ENCODE peak calls at places on chromosomes 2 and 18, in nine cellular contexts. O, R, X, A, C, P, M, E and L are unnamed samples.

GRCh38 chr2:190640124-190640523 is 8.8 kb upstream of the NAB1 start:
- DNase-seq in O (no peak), M (no peak), C (no peak), P (no peak), A (no peak), E (no peak), X (no peak), R (no peak), L (no peak)

GRCh38 chr2:207711750-207712487 is 479 bp downstream of the CCNYL1 start:
- DNase-seq in P (peak), R (peak), C (peak), E (peak), X (peak), A (peak), M (peak), O (peak), L (peak)

GRCh38 chr2:61694312-61695274 is 156.4 kb upstream of the XPO1 start:
- DNase-seq in M (peak), C (peak), O (peak), X (peak), P (peak), A (peak), R (peak), E (peak), L (peak)

GRCh38 chr2:127661072-127661618 is 14.2 kb downstream of the LIMS2 start:
- DNase-seq in E (no peak), R (no peak), P (peak), M (no peak), O (no peak), A (peak), C (no peak), X (no peak), L (no peak)

GRCh38 chr2:241775223-241776177 is 1.1 kb upstream of the GAL3ST2 start:
- DNase-seq in M (peak), O (peak), X (no peak), C (peak), P (peak), A (peak), E (no peak), R (no peak), L (no peak)

GRCh38 chr2:221104391-221104811 is 467.7 kb downstream of the EPHA4 start:
- DNase-seq in R (no peak), E (peak), X (peak), C (no peak), O (peak), M (no peak), P (peak), A (peak), L (peak)

GRCh38 chr2:187964742-187965141 is 326.9 kb upstream of the GULP1 start:
- DNase-seq in O (no peak), C (no peak), A (no peak), X (no peak), M (no peak), R (no peak), E (no peak), P (peak), L (no peak)

GRCh38 chr2:241636182-241636982 is 576 bp downstream of the THAP4 start:
- DNase-seq in M (peak), O (peak), E (peak), X (no peak), P (peak), R (peak), C (peak), A (peak), L (peak)

GRCh38 chr18:10122116-10122515 is 208.3 kb downstream of the VAPA start:
- DNase-seq in P (peak), A (no peak), C (peak), X (no peak), E (no peak), M (no peak), O (no peak), R (no peak), L (peak)

GRCh38 chr18:75221397-75221796 is 10.8 kb downstream of the TSHZ1 start:
- DNase-seq in A (no peak), E (no peak), O (no peak), R (no peak), M (no peak), C (no peak), X (no peak), P (peak), L (no peak)

GRCh38 chr18:33676593-33676992 is 98.6 kb downstream of the ASXL3 start:
- DNase-seq in C (no peak), P (no peak), A (no peak), R (no peak), E (no peak), X (no peak), O (no peak), M (no peak), L (no peak)

GRCh38 chr18:44799422-44800421 is 119.0 kb downstream of the SETBP1 start:
- DNase-seq in A (no peak), C (no peak), E (no peak), R (no peak), P (no peak), M (no peak), X (no peak), O (no peak), L (no peak)

GRCh38 chr2:85851253-85851955 is 37.4 kb downstream of the ST3GAL5 start:
- DNase-seq in R (no peak), A (peak), O (no peak), X (peak), C (no peak), P (peak), E (no peak), M (no peak), L (no peak)

GRCh38 chr2:102291221-102292075 is 19.9 kb upstream of the IL1RL1 start:
- DNase-seq in M (no peak), P (no peak), O (peak), R (no peak), X (no peak), E (no peak), C (no peak), A (no peak), L (no peak)

GRCh38 chr2:85183481-85183880 is 50.3 kb downstream of the TCF7L1 start:
- DNase-seq in A (no peak), E (no peak), C (no peak), P (peak), X (no peak), R (no peak), M (no peak), O (no peak), L (no peak)

GRCh38 chr18:47883771-47884413 is 46.6 kb downstream of the SMAD2 start:
- DNase-seq in M (no peak), X (no peak), O (no peak), E (no peak), R (no peak), P (peak), C (no peak), A (no peak), L (peak)

GRCh38 chr18:10057808-10058791 is 144.3 kb downstream of the VAPA start:
- DNase-seq in E (no peak), R (no peak), O (peak), X (no peak), P (peak), C (no peak), A (no peak), M (no peak), L (no peak)

GRCh38 chr18:33560686-33561370 is 17.2 kb upstream of the ASXL3 start:
- DNase-seq in X (no peak), R (no peak), A (no peak), P (peak), O (no peak), M (no peak), E (peak), C (peak), L (peak)

GRCh38 chr2:219065484-219065883 is 4.8 kb upstream of the IHH start:
- DNase-seq in X (no peak), M (no peak), P (no peak), R (no peak), O (no peak), E (no peak), C (no peak), A (no peak), L (no peak)

GRCh38 chr2:39455826-39456225 is 18.7 kb upstream of the MAP4K3 start:
- DNase-seq in E (no peak), A (no peak), P (no peak), C (no peak), X (no peak), M (no peak), O (no peak), R (no peak), L (no peak)

DNA sequence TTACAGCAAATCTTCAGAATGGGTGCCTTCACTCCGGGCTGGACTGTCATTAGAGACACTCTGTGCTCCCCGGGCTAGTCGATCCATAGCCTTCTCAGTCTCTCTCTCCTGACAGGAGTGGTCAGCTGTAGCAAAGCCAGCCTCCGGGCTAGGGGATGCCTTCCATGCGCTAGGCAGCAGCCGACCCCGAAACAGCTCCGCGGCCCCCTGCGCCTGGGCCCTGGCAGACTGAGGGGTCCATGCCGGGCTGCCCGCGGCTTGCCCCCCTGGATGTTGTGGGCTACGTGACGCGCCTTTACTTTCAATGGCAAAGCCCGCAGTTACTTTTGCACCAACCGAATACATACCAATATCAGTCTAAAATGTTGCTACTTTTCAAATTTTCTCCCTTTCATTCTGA is 1447.2 kb downstream of the LRP1B start:
- DNase-seq in A (no peak), O (no peak), C (no peak), E (no peak), M (no peak), P (no peak), R (no peak), X (no peak), L (no peak)
- H3K27ac ChIP-seq in A (no peak), O (no peak), C (no peak), E (no peak), M (no peak), P (no peak), R (no peak), X (no peak), L (no peak)

GRCh38 chr2:73217826-73218225 is 3.8 kb downstream of the SMYD5 start:
- DNase-seq in A (no peak), C (no peak), P (no peak), X (no peak), E (no peak), R (no peak), M (no peak), O (no peak), L (no peak)

GRCh38 chr2:73212448-73213176 is 1.4 kb upstream of the SMYD5 start:
- DNase-seq in C (peak), P (peak), E (peak), O (peak), R (peak), A (peak), X (peak), M (peak), L (peak)

GRCh38 chr2:73217160-73217559 is 3.1 kb downstream of the SMYD5 start:
- DNase-seq in P (no peak), X (no peak), O (no peak), R (no peak), A (no peak), M (no peak), E (no peak), C (no peak), L (no peak)

GRCh38 chr2:73214120-73215035 is at the start of gene SMYD5:
- DNase-seq in R (peak), O (peak), P (peak), M (peak), X (peak), C (peak), A (peak), E (peak), L (peak)

DNA sequence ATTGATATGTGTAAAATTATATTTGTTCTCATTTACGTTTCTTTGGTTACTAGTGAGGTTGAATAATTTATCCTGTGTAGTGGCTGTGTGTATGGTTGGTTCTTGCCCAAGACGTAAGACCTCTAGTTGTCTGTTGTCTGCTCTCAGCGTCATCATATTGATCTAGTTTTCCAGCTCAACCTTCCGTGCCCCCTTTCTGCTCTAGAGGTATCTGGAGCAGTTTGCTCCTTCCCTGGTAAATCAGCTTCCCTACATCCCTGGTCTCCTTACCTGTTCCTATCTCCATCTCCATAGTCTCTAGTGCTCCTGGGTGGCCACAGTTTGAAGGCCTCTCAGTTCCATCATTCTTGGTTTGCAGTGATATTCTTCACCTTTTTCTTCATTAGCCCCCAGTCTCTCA is 1.2 kb downstream of the SMYD5 start:
- DNase-seq in A (no peak), X (no peak), E (no peak), R (no peak), C (no peak), O (no peak), P (no peak), M (no peak), L (no peak)
- H3K4me3 ChIP-seq in A (no peak), X (no peak), E (peak), R (peak), C (peak), O (no peak), P (peak), M (no peak), L (peak)

DNA sequence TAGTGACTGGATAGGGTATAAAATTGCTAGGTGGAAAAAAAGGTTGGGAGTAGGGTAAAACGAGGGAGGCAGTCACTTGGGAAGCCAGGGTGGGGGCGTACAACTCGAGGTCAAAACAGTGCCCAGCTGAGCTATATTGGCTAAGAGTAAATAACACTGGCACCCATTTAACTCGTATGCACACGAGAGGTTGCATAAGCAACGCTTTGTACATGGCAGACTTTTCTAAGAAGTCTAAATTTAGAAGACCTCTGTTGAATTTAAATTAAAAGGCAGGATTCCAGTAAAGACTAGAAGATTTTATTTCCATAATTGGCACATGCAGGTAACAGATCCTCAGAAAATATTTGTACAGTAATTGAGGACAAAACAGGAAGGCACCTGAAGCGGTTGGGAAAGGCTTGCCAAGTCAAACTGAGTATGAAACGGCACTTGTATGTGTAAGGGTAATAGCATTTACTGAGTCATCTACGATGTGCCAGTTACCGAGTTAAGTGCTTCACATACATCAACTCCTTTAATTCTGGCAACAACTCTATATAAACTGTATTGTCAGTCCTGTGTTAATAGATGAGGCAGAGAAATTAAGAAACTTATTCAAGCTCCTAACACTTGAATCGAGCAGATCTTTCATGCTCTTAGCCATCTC is 1.4 kb upstream of the MALT1 start:
- DNase-seq in X (peak), E (no peak), C (no peak), A (no peak), M (no peak), O (no peak), P (peak), R (no peak), L (no peak)
- H3K27ac ChIP-seq in X (peak), E (no peak), C (no peak), A (no peak), M (peak), O (no peak), P (peak), R (no peak), L (no peak)

DNA sequence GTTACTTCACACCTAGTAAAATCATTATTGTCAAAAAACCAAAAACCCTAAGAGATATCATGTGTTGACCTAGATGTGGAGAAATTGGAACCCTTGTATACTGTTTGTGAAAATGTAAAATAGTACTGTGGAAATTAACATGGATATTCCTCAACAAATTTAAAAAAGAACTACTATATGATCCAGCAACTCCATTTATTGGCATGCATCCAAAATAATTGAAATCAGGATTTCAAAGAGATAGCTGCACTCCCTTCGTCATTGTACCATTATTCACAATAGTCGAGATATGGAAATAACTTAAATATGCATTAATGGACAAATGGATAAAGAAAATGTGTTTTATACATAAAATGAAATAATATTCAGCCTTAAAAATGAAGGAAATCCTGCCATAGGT is 105.3 kb upstream of the ZC3H15 start:
- DNase-seq in X (no peak), A (no peak), O (no peak), C (no peak), P (no peak), E (no peak), R (no peak), M (no peak), L (no peak)
- H3K4me3 ChIP-seq in X (no peak), A (no peak), O (no peak), C (no peak), P (no peak), E (no peak), R (no peak), M (no peak), L (no peak)

DNA sequence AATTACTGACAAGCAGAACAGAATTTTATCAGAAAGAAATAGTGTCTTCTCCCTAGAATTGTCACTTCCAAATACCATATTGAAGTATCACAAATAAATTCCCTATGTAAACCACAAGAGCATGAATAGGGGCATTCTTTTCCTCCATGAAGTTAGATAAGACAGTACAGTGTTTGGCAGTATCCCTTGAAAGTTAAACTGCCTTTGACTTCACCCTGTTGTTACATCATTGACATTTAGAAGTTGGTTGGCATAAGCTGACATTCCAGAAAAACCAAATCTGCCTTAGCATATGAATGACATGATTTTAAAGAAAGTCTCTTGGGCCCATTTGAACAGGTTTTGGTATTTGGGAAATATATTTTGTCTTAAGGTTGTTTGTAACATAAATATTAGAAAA is 50.2 kb upstream of the OSR1 start:
- DNase-seq in O (no peak), E (no peak), M (no peak), P (peak), A (no peak), X (no peak), R (no peak), C (no peak), L (no peak)
- H3K27ac ChIP-seq in O (no peak), E (no peak), M (no peak), P (no peak), A (no peak), X (no peak), R (no peak), C (no peak), L (no peak)